ENCODE peak calls at places on chromosomes 4 and X, in eight cellular contexts. M, Q, F, W, P, D, C and T are unnamed samples.

GRCh38 chr4:182695842-182696241 is 221.3 kb downstream of the DCTD start:
- DNase-seq in M (no peak), Q (no peak), F (no peak), W (no peak), P (no peak), D (no peak), C (no peak), T (no peak)

GRCh38 chrX:31708116-31708515 is 636.3 kb upstream of the FTHL17 start:
- DNase-seq in M (no peak), Q (no peak), F (no peak), W (no peak), P (no peak), D (no peak), C (no peak), T (no peak)

GRCh38 chr4:52704133-52704532 is 45.0 kb upstream of the USP46 start:
- DNase-seq in M (no peak), Q (no peak), F (no peak), W (no peak), P (no peak), D (no peak), C (no peak), T (no peak)

GRCh38 chr4:184328022-184328736 is 110.5 kb upstream of the ENPP6 start:
- DNase-seq in M (no peak), Q (no peak), F (no peak), W (no peak), P (no peak), D (no peak), C (no peak), T (no peak)

GRCh38 chrX:39653656-39654055 is 444.1 kb downstream of the BCOR start:
- DNase-seq in M (no peak), Q (peak), F (no peak), W (no peak), P (no peak), D (no peak), C (no peak), T (no peak)

GRCh38 chr4:141660880-141661279 is 24.5 kb downstream of the IL15 start:
- DNase-seq in M (no peak), Q (no peak), F (no peak), W (no peak), P (no peak), D (no peak), C (no peak), T (no peak)

GRCh38 chr4:26789208-26789607 is 71.4 kb upstream of the STIM2 start:
- DNase-seq in M (no peak), Q (no peak), F (no peak), W (no peak), P (no peak), D (no peak), C (no peak), T (no peak)

GRCh38 chr4:141713771-141714445 is 77.5 kb downstream of the IL15 start:
- DNase-seq in M (no peak), Q (no peak), F (no peak), W (no peak), P (no peak), D (no peak), C (no peak), T (no peak)

GRCh38 chrX:47482065-47482511 is 934 bp downstream of the ZNF41 start:
- DNase-seq in M (no peak), Q (no peak), F (no peak), W (no peak), P (no peak), D (peak), C (no peak), T (peak)

GRCh38 chrX:112043997-112044396 is 38.6 kb downstream of the TRPC5 start:
- DNase-seq in M (no peak), Q (no peak), F (peak), W (no peak), P (no peak), D (peak), C (no peak), T (no peak)

GRCh38 chrX:13398073-13398823 is 78.4 kb upstream of the ATXN3L start:
- DNase-seq in M (peak), Q (peak), F (peak), W (peak), P (peak), D (no peak), C (peak), T (peak)

DNA sequence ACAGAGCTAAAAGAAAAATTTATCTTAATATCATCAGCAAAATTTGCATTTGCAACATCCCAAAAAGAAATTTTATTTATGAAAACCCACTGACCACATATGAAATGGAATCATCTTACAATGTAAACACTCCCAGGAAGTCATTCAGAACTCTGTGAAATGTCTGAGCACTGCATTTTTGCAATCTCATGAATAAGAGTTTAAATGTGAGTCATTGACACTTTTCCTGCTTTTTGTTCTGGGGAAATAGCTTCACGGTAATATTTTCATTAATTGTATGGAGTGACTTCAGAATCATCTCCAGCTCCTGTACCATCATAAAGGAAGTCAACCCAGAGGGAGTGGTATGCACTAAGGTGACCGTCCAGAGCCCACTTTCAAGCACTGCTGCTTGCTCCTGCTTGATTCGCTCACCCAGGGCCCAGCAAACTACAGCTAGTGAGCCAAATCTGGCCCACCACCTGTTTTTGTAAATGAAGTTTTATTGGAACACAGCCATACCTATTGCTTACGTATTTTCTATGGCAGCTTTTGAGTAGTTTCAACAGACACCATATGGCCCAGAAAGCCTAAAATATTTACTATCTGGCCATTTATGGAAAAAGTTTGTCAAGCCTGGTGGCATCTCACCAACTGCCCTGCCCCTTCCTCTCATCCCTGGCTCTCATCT is 17.3 kb downstream of the EDNRA start:
- DNase-seq in M (no peak), Q (no peak), F (no peak), W (no peak), P (no peak), D (no peak), C (no peak), T (no peak)
- TF ChIP-seq POLR2AphosphoS5 in M (no peak), Q (no peak), F (no peak), W (no peak), P (no peak), D (no peak), C (no peak), T (no peak)

GRCh38 chr4:1778642-1779392 is 14.3 kb upstream of the FGFR3 start:
- DNase-seq in M (no peak), Q (no peak), F (no peak), W (no peak), P (no peak), D (no peak), C (no peak), T (no peak)
- TF ChIP-seq EP300 in M (no peak), Q (no peak), F (no peak), W (no peak), P (no peak), D (no peak), C (no peak), T (no peak)

DNA sequence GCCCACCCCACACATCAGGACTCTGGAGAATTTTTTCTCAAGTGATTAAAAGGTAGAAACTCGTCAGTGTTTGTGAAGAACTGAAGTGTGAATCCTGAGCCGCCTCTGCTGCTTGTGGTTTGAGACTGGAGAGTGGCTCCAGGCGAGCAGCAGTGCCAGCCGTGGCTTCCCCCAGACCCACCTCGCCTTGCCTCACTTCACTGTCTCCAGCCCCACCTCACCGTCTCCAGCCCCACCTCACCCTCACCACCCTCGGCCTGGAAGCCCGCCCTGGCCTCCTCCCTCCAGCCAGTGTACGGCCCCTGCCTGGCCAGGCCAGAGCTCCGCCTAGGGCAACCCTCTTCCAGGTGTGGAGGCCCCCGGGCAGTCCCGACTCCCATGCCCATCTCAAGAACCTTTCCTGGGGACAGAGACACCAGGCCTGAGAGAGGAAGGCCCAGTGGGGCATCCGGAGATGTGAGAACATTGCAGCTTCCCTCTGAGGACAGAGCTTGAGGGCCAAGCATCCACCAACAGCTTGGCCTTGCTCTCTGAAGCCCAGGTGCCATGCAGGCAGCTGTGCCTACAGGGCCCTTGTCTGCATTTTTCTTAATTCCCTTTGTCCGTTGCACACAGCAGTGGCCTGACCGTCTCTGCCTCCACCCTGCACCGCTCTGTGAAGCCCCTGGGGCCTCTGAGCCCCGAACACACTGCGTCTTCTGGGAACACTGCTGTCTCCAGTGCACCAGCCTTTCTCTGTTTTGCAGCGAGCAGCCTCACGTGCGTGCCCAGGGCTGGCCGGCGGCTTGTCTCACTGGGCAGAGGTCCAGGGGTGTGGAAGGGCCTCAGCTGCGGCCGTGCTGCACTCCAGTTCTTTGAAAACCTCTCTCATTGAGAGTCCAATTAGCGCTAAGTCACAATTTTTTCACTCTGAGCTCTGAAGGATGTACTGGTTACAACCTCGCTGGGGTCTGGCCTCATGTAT is 13.8 kb downstream of the SH3BP2 start:
- DNase-seq in M (no peak), Q (no peak), F (no peak), W (peak), P (peak), D (peak), C (peak), T (peak)
- TF ChIP-seq POLR2AphosphoS5 in M (no peak), Q (no peak), F (no peak), W (no peak), P (no peak), D (no peak), C (peak), T (no peak)

GRCh38 chr4:42713371-42713770 is 56.5 kb upstream of the ATP8A1 start:
- DNase-seq in M (no peak), Q (no peak), F (no peak), W (no peak), P (no peak), D (no peak), C (no peak), T (no peak)
- TF ChIP-seq EP300 in M (no peak), Q (no peak), F (no peak), W (no peak), P (no peak), D (no peak), C (no peak), T (no peak)

GRCh38 chrX:123336666-123337065 is 152.6 kb downstream of the GRIA3 start:
- DNase-seq in M (no peak), Q (no peak), F (no peak), W (no peak), P (no peak), D (no peak), C (no peak), T (no peak)

GRCh38 chrX:123340691-123341090 is 156.6 kb downstream of the GRIA3 start:
- DNase-seq in M (no peak), Q (no peak), F (no peak), W (no peak), P (no peak), D (no peak), C (no peak), T (no peak)

GRCh38 chrX:123338240-123338639 is 154.2 kb downstream of the GRIA3 start:
- DNase-seq in M (no peak), Q (no peak), F (no peak), W (no peak), P (no peak), D (no peak), C (no peak), T (no peak)

GRCh38 chrX:123339201-123339905 is 155.3 kb downstream of the GRIA3 start:
- DNase-seq in M (no peak), Q (no peak), F (no peak), W (no peak), P (no peak), D (no peak), C (no peak), T (no peak)
- TF ChIP-seq POLR2AphosphoS5 in M (no peak), Q (no peak), F (no peak), W (no peak), P (no peak), D (no peak), C (no peak), T (no peak)

DNA sequence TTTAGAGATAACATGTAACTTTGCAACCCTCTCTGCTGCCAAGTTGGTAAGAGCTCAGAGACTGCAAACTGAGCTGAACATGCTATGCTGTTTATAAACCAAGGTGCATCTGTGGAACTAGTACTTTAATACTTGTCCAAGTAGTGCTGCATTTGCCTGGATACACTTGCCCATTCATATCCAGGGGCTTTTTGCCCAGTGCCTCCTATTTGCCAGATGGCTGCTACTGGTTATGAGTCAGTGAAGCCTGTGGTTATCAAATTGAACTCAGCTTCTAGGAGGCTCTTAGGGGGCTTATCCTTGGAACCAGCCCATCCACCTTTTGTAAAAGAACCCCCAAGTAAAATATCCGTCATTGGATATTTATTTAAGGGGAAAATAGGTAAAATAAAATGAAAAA is 79.6 kb downstream of the AFF2 start:
- DNase-seq in M (no peak), Q (no peak), F (no peak), W (no peak), P (no peak), D (no peak), C (no peak), T (no peak)
- TF ChIP-seq EP300 in M (no peak), Q (no peak), F (no peak), W (no peak), P (no peak), D (no peak), C (no peak), T (no peak)

DNA sequence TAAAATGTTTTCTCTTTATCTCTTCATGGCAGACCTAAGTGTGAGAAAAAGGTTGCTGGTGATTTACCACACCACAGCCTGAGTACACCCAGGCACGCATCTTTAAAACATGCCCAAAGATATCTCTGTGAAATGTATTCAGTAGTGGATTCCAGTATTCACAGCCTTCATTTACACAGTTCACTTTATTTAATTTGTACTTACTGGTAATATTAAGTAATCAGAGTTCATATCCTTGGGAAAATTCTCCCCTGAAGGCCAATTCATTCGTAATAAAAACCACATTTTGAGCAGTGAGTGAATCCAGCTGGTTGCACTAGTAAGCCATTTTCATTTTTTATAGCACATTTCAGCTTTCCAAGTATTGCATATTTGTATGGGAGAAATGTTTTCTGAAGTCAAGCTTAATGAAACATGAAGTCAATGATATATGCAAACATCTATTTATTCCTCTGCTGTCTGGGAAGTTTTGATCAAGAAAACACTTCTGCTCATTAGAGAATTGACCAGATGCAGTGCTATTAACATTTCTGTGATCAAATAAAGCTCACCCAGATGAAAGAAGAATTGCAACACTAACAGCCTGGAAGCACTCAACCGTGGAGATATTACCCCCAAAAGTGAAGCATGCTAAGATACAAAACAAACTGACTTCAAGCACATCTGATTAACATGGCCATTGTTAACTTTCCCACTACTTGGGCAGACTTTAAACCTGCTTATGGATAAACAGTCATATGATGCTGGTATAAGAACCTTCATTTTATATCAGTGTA is 73.9 kb upstream of the GUCY1A1 start:
- DNase-seq in M (no peak), Q (no peak), F (no peak), W (no peak), P (no peak), D (peak), C (no peak), T (no peak)
- TF ChIP-seq POLR2AphosphoS5 in M (no peak), Q (no peak), F (no peak), W (peak), P (no peak), D (peak), C (no peak), T (peak)